ENCODE peak calls at places on chromosomes 7 and 10, in five cellular contexts. H is GM13976, R is GM23248, V is kidney, Y is mucosa of descending colon. I is an unnamed sample.

GRCh38 chr10:115772606-115773005 is 500.4 kb downstream of the GFRA1 start:
- DNase-seq in H (no peak), R (peak), V (no peak), Y (no peak), I (no peak)

GRCh38 chr7:31493714-31494181 is 20.1 kb upstream of the ITPRID1 start:
- DNase-seq in H (no peak), R (no peak), V (no peak), Y (no peak), I (peak)

GRCh38 chr10:60502621-60503020 is 112.9 kb upstream of the ANK3 start:
- DNase-seq in H (no peak), R (no peak), V (no peak), Y (no peak), I (no peak)

GRCh38 chr10:73857446-73857845 is 16.9 kb downstream of the CAMK2G start:
- DNase-seq in H (peak), R (no peak), V (no peak), Y (no peak), I (no peak)

GRCh38 chr10:15168296-15168780 is at the start of gene NMT2:
- DNase-seq in H (no peak), R (no peak), V (peak), Y (peak), I (no peak)

GRCh38 chr10:71444284-71445054 is 47.7 kb downstream of the CDH23 start:
- DNase-seq in H (no peak), R (no peak), V (no peak), Y (no peak), I (no peak)

GRCh38 chr7:136114966-136115762 is 138.0 kb upstream of the MTPN start:
- DNase-seq in H (peak), R (peak), V (peak), Y (peak), I (peak)

GRCh38 chr10:84138478-84139125 is 707 bp upstream of the GHITM start:
- DNase-seq in H (peak), R (no peak), V (no peak), Y (peak), I (no peak)